ENCODE peak calls at places on chromosome 22, in ten cellular contexts. B is HCT116, F is SK-N-SH, T is suprapubic skin, E is K562, O is sigmoid colon, I is transverse colon, W is Panc1, U is vagina, J is breast epithelium. G is an unnamed sample.

GRCh38 chr22:48807155-48807554 is 1020.5 kb downstream of the BRD1 start:
- DNase-seq in B (no peak), F (no peak), T (no peak), E (no peak), O (no peak), I (no peak), W (no peak), U (no peak), J (no peak), G (no peak)

GRCh38 chr22:46829140-46829891 is 66.9 kb downstream of the TBC1D22A start:
- DNase-seq in B (no peak), F (peak; percentile 18), T (no peak), E (no peak), O (no peak), I (no peak), W (no peak), U (peak; percentile 56), J (no peak), G (no peak)

GRCh38 chr22:46052801-46053562 is 76.0 kb upstream of the WNT7B start:
- DNase-seq in B (no peak), F (peak; percentile 85), T (peak; percentile 83), E (no peak), O (peak; percentile 78), I (peak; percentile 69), W (no peak), U (no peak), J (peak; percentile 37), G (peak; percentile 80)

GRCh38 chr22:28051787-28052356 is 132.8 kb upstream of the PITPNB start:
- DNase-seq in B (peak; percentile 29), F (peak; percentile 44), T (no peak), E (peak; percentile 29), O (peak; percentile 84), I (peak; percentile 67), W (peak; percentile 18), U (no peak), J (peak; percentile 37), G (peak; percentile 74)

GRCh38 chr22:28951969-28952521 is 68.7 kb downstream of the ZNRF3 start:
- DNase-seq in B (no peak), F (no peak), T (no peak), E (no peak), O (peak; percentile 82), I (peak; percentile 17), W (no peak), U (no peak), J (no peak), G (no peak)

GRCh38 chr22:40397436-40397835 is 27.0 kb downstream of the SGSM3 start:
- DNase-seq in B (no peak), F (no peak), T (no peak), E (no peak), O (no peak), I (no peak), W (no peak), U (no peak), J (no peak), G (no peak)

GRCh38 chr22:39535302-39535805 is 2.8 kb upstream of the RPS19BP1 start:
- DNase-seq in B (no peak), F (no peak), T (no peak), E (no peak), O (no peak), I (no peak), W (no peak), U (no peak), J (no peak), G (no peak)

GRCh38 chr22:21047730-21048129 is 2.0 kb downstream of the LRRC74B start:
- DNase-seq in B (no peak), F (no peak), T (no peak), E (no peak), O (no peak), I (no peak), W (no peak), U (no peak), J (no peak), G (no peak)

GRCh38 chr22:27601195-27601594 is 200.4 kb downstream of the MN1 start:
- DNase-seq in B (no peak), F (no peak), T (no peak), E (no peak), O (no peak), I (no peak), W (no peak), U (no peak), J (no peak), G (no peak)

GRCh38 chr22:43828711-43829447 is 16.8 kb upstream of the EFCAB6 start:
- DNase-seq in B (no peak), F (peak; percentile 61), T (peak; percentile 92), E (no peak), O (peak; percentile 86), I (no peak), W (no peak), U (no peak), J (no peak), G (no peak)

GRCh38 chr22:48268293-48268692 is 1505.8 kb downstream of the TBC1D22A start:
- DNase-seq in B (no peak), F (no peak), T (no peak), E (no peak), O (no peak), I (no peak), W (no peak), U (no peak), J (no peak), G (no peak)

GRCh38 chr22:45880091-45880651 is 96.8 kb downstream of the WNT7B start:
- DNase-seq in B (no peak), F (no peak), T (peak; percentile 78), E (no peak), O (peak; percentile 53), I (no peak), W (no peak), U (no peak), J (no peak), G (no peak)

GRCh38 chr22:26174280-26174679 is 5.0 kb downstream of the SEZ6L start:
- DNase-seq in B (no peak), F (peak; percentile 42), T (peak; percentile 62), E (no peak), O (no peak), I (no peak), W (no peak), U (no peak), J (no peak), G (no peak)

GRCh38 chr22:46592390-46592872 is 27.8 kb upstream of the GRAMD4 start:
- DNase-seq in B (no peak), F (no peak), T (no peak), E (peak; percentile 54), O (peak; percentile 70), I (peak; percentile 71), W (no peak), U (no peak), J (no peak), G (no peak)

GRCh38 chr22:50165438-50166123 is 5.0 kb upstream of the PANX2 start:
- DNase-seq in B (no peak), F (no peak), T (no peak), E (no peak), O (peak; percentile 52), I (no peak), W (no peak), U (no peak), J (no peak), G (no peak)

GRCh38 chr22:42562282-42562681 is 8.5 kb downstream of the SERHL2 start:
- DNase-seq in B (no peak), F (no peak), T (no peak), E (no peak), O (no peak), I (no peak), W (no peak), U (no peak), J (no peak), G (no peak)
- TF ChIP-seq POLR2AphosphoS5 in B (no peak), F (no peak), T (no peak), E (no peak), O (no peak), I (no peak), W (no peak), U (no peak), J (no peak), G (no peak)

GRCh38 chr22:19892925-19893324 is 38.3 kb upstream of the GNB1L start:
- DNase-seq in B (no peak), F (no peak), T (no peak), E (no peak), O (no peak), I (no peak), W (no peak), U (no peak), J (no peak), G (no peak)

GRCh38 chr22:19892249-19892879 is 37.7 kb upstream of the GNB1L start:
- DNase-seq in B (no peak), F (peak; percentile 79), T (no peak), E (peak; percentile 87), O (no peak), I (no peak), W (no peak), U (no peak), J (no peak), G (no peak)

GRCh38 chr22:19890502-19891349 is 36.1 kb upstream of the GNB1L start:
- DNase-seq in B (no peak), F (peak; percentile 60), T (no peak), E (no peak), O (no peak), I (no peak), W (no peak), U (no peak), J (no peak), G (no peak)

GRCh38 chr22:19889951-19890350 is 35.3 kb upstream of the GNB1L start:
- DNase-seq in B (no peak), F (no peak), T (no peak), E (no peak), O (no peak), I (no peak), W (no peak), U (no peak), J (no peak), G (no peak)

GRCh38 chr22:19891350-19892248 is 36.9 kb upstream of the GNB1L start:
- DNase-seq in B (no peak), F (peak; percentile 89), T (no peak), E (peak; percentile 99), O (no peak), I (no peak), W (no peak), U (no peak), J (no peak), G (no peak)
- H3K4me3 ChIP-seq in B (no peak overlapping the region), F (no peak overlapping the region), T (peak overlapping the region; percentile 15), E (no peak overlapping the region), O (no peak overlapping the region), I (no peak overlapping the region), W (no peak overlapping the region), U (no peak overlapping the region), J (peak overlapping the region; percentile 26), G (no peak overlapping the region)

DNA sequence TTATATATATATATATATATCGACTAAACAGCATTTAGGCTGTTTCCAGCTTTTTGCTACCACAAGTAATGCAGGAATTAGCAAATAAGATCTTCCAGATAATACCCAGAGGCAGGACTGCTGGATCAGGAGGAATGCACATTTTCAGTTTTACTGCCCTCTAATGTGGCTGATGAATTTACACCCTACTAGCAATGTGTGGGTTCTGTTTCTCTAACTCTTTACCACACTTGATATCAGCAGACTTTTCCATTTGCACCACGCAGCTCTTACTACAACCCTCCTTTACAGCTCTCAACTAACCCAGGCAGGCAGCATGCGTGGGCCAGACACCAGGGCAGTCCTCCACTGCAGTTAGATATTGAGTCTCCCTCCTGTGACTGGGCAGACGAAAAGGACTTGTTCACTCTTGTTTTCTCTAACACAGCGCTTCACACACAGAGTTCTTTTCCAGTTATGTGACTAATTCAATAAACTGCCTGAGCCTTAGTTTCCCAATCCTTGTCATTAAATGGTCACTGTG is 67.7 kb downstream of the IGLL5 start:
- DNase-seq in B (no peak), F (no peak), T (no peak), E (peak; percentile 59), O (no peak), I (no peak), W (no peak), U (no peak), J (no peak), G (no peak)
- TF ChIP-seq POLR2AphosphoS5 in B (no peak), F (no peak), T (no peak), E (no peak), O (no peak), I (no peak), W (no peak), U (no peak), J (no peak), G (no peak)

GRCh38 chr22:37094239-37094638 is 15.3 kb downstream of the TMPRSS6 start:
- DNase-seq in B (no peak), F (no peak), T (no peak), E (no peak), O (no peak), I (no peak), W (no peak), U (no peak), J (no peak), G (no peak)
- H3K4me3 ChIP-seq in B (no peak overlapping the region), F (no peak overlapping the region), T (no peak overlapping the region), E (no peak overlapping the region), O (no peak overlapping the region), I (no peak overlapping the region), W (no peak overlapping the region), U (no peak overlapping the region), J (no peak overlapping the region), G (no peak overlapping the region)